ENCODE peak calls at places on chromosome 1, in five cellular contexts. J, T, L, A and H are unnamed samples. For H3K4me1, the result is how much of the 10 kb centered on the place peaks cover.

GRCh38 chr1:186330758-186331157 is 44.3 kb downstream of the TPR start:
- DNase-seq in L (no peak), T (no peak), A (peak), J (no peak), H (no peak)

GRCh38 chr1:161166669-161167548 is 683 bp downstream of the PPOX start:
- DNase-seq in A (peak), L (peak), T (no peak), J (no peak), H (no peak)

GRCh38 chr1:1858382-1859086 is 32.4 kb downstream of the GNB1 start:
- DNase-seq in T (peak), L (peak), J (peak), A (peak), H (peak)

GRCh38 chr1:150572918-150573647 is 6.3 kb downstream of the MCL1 start:
- DNase-seq in J (no peak), L (no peak), A (peak), T (no peak), H (no peak)

GRCh38 chr1:182080955-182081582 is 19.6 kb upstream of the ZNF648 start:
- DNase-seq in A (peak), T (no peak), J (peak), L (peak), H (peak)

GRCh38 chr1:201732351-201732750 is 96.6 kb upstream of the IPO9 start:
- DNase-seq in A (peak), T (no peak), J (peak), L (no peak), H (no peak)

GRCh38 chr1:194870860-194871259 is 1684.4 kb upstream of the B3GALT2 start:
- DNase-seq in J (no peak), A (no peak), T (no peak), L (no peak), H (no peak)

GRCh38 chr1:240258910-240259309 is 167.2 kb downstream of the FMN2 start:
- DNase-seq in L (no peak), J (peak), T (no peak), A (peak), H (no peak)

DNA sequence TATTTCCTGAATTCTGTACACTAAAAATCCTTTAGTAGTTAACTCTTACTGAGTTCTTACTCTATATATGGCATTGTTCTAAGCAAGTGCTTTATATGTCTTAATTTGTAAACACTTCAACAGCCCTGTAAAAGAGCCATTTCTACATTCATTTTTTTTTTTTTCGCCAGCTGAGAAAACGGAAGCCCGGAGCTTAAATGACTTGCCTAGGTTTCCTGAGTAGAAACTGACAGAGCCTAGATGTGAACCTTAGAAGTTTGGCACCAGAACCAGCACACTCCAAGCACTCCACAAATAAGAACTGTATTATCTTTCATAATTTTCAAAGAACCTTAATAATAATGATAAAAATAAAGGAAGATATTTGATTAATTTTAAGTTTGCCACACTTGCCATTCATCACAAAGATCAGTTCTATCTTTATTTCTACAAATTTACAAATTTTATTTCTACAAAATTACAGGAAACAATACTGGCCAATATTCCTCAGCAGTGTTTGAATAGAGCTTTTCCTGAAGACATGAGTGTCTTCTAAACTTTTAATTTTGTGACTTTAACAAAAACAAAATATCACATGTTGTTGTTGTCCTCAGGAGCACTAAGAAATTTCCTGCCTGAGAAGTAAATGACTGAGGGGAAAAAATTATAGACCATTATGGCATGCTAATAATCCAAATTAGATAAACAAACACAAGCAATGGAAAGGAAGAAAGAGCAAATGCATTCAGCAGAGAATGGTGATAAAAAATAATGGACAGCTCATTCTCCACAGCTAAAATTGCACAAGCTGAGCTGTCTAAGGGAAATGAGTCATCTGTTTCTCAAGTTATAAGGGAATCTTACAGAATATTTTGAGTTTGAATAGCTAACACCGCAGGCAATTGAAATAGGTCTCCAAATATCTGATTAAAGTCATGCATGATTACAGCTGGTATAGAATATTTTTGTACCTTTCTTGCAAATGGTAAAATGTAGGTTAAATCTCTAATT is 71.2 kb downstream of the DPYD start:
- DNase-seq in T (no peak), A (peak), L (no peak), J (peak), H (peak)
- H3K4me3 ChIP-seq in T (no peak), A (peak), L (no peak), J (no peak), H (no peak)

GRCh38 chr1:17581389-17582123 is 42.1 kb downstream of the ARHGEF10L start:
- DNase-seq in T (no peak), A (no peak), J (no peak), L (no peak), H (no peak)

GRCh38 chr1:17574502-17574901 is 35.0 kb downstream of the ARHGEF10L start:
- DNase-seq in L (no peak), T (no peak), J (no peak), A (no peak), H (no peak)

GRCh38 chr1:17575786-17576584 is 36.5 kb downstream of the ARHGEF10L start:
- DNase-seq in J (no peak), T (no peak), L (no peak), A (no peak), H (no peak)

GRCh38 chr1:17579951-17580939 is 40.7 kb downstream of the ARHGEF10L start:
- DNase-seq in J (no peak), A (no peak), L (peak), T (no peak), H (no peak)

DNA sequence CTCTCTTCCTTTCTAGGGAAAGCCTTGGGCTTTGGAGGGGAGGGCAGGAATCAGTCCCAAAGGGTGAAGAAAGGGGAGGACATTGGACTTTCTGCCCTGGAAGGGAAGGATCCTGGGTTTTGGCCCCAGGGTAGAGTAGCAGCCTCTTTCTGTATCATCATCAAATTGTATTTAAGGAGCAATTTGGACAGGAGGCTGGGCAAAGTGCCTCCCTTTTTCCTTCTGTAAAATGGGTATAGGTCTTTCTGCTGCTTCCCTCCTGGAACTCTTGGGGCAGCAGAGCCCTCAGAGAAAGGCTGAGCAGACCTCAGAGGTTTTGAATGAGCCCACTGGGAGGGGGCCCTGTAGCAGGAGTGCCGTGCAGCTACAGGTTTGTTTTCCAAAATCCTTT is 38.4 kb downstream of the ARHGEF10L start:
- DNase-seq in L (no peak), A (no peak), T (no peak), J (no peak), H (no peak)
- H3K4me1 ChIP-seq in L (half or more), A (under half), T (under half), J (under half), H (under half)

GRCh38 chr1:67880056-67880601 is 46.9 kb upstream of the GNG12 start:
- DNase-seq in L (no peak), A (peak), T (peak), J (peak), H (peak)

GRCh38 chr1:67883069-67883468 is 49.8 kb upstream of the GNG12 start:
- DNase-seq in L (no peak), J (peak), A (peak), T (no peak), H (peak)

GRCh38 chr1:67888208-67888607 is 54.9 kb upstream of the GNG12 start:
- DNase-seq in L (no peak), T (no peak), J (no peak), A (no peak), H (no peak)

GRCh38 chr1:67879485-67879884 is 46.2 kb upstream of the GNG12 start:
- DNase-seq in T (no peak), J (no peak), A (no peak), L (no peak), H (no peak)

DNA sequence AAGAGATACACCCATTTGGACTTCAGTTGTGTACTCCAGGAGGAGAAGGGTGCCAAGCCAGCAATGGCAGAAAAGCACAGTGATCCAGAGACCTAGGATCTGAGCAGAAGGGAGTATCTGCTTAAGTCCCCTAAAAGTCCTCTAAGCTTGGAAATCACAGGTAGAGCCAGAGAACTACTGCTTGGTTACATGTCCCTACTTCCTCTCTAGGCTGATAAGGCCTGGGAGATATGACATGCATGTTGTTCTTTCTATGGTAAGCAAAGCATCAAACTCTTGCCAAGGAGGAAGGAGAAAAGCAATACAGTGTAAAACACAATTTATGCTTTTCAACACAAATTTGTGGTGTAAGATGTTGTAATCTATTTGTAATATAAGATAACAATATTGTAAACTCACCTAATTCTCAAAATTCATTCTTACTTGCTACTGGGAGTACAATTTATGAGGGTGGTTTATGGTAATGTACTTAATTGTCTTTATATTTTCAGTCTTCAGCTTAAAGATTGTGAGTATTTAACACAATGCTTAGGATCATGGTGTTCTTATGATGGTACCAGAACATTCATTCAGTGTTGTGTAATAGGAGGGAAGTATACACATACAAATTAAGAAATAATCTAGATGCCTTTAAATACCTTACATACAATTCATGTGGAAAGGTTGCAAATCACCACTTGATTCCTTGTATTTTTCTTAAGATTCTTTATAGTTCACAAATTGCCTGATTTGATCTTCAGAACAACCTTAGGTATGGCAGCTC is 49.1 kb upstream of the GNG12 start:
- DNase-seq in T (no peak), A (peak), L (no peak), J (no peak), H (no peak)
- H3K4me3 ChIP-seq in T (no peak), A (no peak), L (no peak), J (no peak), H (no peak)

GRCh38 chr1:26855636-26856035 is 7.3 kb upstream of the SFN start:
- DNase-seq in J (no peak), A (no peak), L (no peak), T (no peak), H (no peak)
- H3K4me1 ChIP-seq in J (under half), A (under half), L (under half), T (under half), H (half or more)

DNA sequence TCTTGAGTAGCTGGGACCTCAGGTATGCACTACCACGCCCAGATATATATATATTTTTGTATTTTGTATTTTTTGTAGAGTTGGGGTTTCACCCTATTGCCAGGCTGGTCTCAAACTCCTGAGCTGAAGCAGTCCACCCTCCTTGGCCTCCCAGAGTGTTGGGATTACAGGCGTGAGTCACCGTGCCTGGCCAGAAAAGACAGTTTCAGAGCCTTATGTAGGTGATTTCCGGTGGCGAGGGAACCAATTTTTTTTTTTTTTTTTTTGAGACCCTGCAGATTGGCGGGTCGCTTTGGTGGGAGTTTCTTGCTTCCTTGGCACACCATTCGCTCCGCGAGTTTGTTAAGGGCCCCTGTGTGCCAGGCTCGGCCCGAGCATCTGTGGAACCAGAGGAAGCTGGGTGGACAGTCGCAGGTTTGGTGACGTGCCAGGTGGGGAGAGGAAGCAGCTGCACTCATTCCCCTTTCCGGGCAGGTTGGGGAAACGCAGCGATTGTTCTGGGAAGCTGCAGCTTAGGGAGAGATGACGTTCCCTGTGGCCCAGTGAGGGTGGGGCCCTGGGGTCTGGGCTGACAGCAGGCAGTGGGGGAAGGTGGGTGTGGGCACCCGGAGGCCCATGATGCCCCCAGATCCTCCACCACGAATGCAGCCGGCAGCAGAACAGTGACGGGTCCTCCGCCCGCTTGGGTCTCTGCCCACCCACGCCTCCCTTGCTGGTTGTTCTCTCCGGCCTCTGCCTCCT is 25.1 kb downstream of the SPSB1 start:
- DNase-seq in T (peak), J (peak), L (no peak), A (peak), H (no peak)
- H3K4me3 ChIP-seq in T (no peak), J (peak), L (no peak), A (no peak), H (no peak)